ENCODE peak calls at places on chromosomes 5 and 9, in seven cellular contexts. One of them, this sample, is unnamed.

GRCh38 chr5:113381791-113382190 is 53.0 kb downstream of the TSSK1B start:
- DNase-seq in brain microvascular endothelial cell: no peak
- DNase-seq in breast epithelium: no peak
- DNase-seq in IMR-90: no peak
- DNase-seq in AG04450: no peak
- DNase-seq in fibroblast of lung: peak
- DNase-seq in esophagus muscularis mucosa: no peak
- DNase-seq in this sample: no peak

GRCh38 chr5:97601651-97602050 is 418.6 kb upstream of the RIOK2 start:
- DNase-seq in brain microvascular endothelial cell: peak
- DNase-seq in breast epithelium: no peak
- DNase-seq in IMR-90: no peak
- DNase-seq in AG04450: no peak
- DNase-seq in fibroblast of lung: peak
- DNase-seq in esophagus muscularis mucosa: no peak
- DNase-seq in this sample: no peak

GRCh38 chr5:169740435-169740834 is 103.4 kb downstream of the DOCK2 start:
- DNase-seq in brain microvascular endothelial cell: no peak
- DNase-seq in breast epithelium: no peak
- DNase-seq in IMR-90: no peak
- DNase-seq in AG04450: no peak
- DNase-seq in fibroblast of lung: no peak
- DNase-seq in esophagus muscularis mucosa: no peak
- DNase-seq in this sample: no peak

GRCh38 chr9:121838757-121839669 is 187.6 kb downstream of the DAB2IP start:
- DNase-seq in brain microvascular endothelial cell: no peak
- DNase-seq in breast epithelium: peak
- DNase-seq in IMR-90: no peak
- DNase-seq in AG04450: no peak
- DNase-seq in fibroblast of lung: no peak
- DNase-seq in esophagus muscularis mucosa: no peak
- DNase-seq in this sample: no peak

GRCh38 chr5:67028371-67028770 is 168.2 kb downstream of the CD180 start:
- DNase-seq in brain microvascular endothelial cell: peak
- DNase-seq in breast epithelium: no peak
- DNase-seq in IMR-90: no peak
- DNase-seq in AG04450: no peak
- DNase-seq in fibroblast of lung: peak
- DNase-seq in esophagus muscularis mucosa: no peak
- DNase-seq in this sample: no peak

GRCh38 chr5:38330207-38330606 is 71.8 kb downstream of the EGFLAM start:
- DNase-seq in brain microvascular endothelial cell: peak
- DNase-seq in breast epithelium: no peak
- DNase-seq in IMR-90: no peak
- DNase-seq in AG04450: no peak
- DNase-seq in fibroblast of lung: peak
- DNase-seq in esophagus muscularis mucosa: no peak
- DNase-seq in this sample: no peak

GRCh38 chr5:22852807-22853670 is at the start of gene CDH12:
- DNase-seq in brain microvascular endothelial cell: peak
- DNase-seq in breast epithelium: peak
- DNase-seq in IMR-90: no peak
- DNase-seq in AG04450: no peak
- DNase-seq in fibroblast of lung: no peak
- DNase-seq in esophagus muscularis mucosa: no peak
- DNase-seq in this sample: no peak

GRCh38 chr5:176360894-176361436 is 599 bp downstream of the KIAA1191 start:
- DNase-seq in brain microvascular endothelial cell: peak
- DNase-seq in breast epithelium: no peak
- DNase-seq in IMR-90: peak
- DNase-seq in AG04450: no peak
- DNase-seq in fibroblast of lung: peak
- DNase-seq in esophagus muscularis mucosa: no peak
- DNase-seq in this sample: no peak

GRCh38 chr5:34657550-34657921 is 1.4 kb downstream of the RAI14 start:
- DNase-seq in brain microvascular endothelial cell: no peak
- DNase-seq in breast epithelium: no peak
- DNase-seq in IMR-90: peak
- DNase-seq in AG04450: no peak
- DNase-seq in fibroblast of lung: peak
- DNase-seq in esophagus muscularis mucosa: no peak
- DNase-seq in this sample: no peak

GRCh38 chr5:97009212-97009898 is 73.5 kb downstream of the LNPEP start:
- DNase-seq in brain microvascular endothelial cell: no peak
- DNase-seq in breast epithelium: no peak
- DNase-seq in IMR-90: no peak
- DNase-seq in AG04450: no peak
- DNase-seq in fibroblast of lung: no peak
- DNase-seq in esophagus muscularis mucosa: no peak
- DNase-seq in this sample: no peak

GRCh38 chr9:131320031-131320685 is 30.6 kb downstream of the PLPP7 start:
- DNase-seq in brain microvascular endothelial cell: no peak
- DNase-seq in breast epithelium: no peak
- DNase-seq in IMR-90: no peak
- DNase-seq in AG04450: no peak
- DNase-seq in fibroblast of lung: no peak
- DNase-seq in esophagus muscularis mucosa: no peak
- DNase-seq in this sample: no peak
- H3K4me3 ChIP-seq in brain microvascular endothelial cell: no peak
- H3K4me3 ChIP-seq in breast epithelium: no peak
- H3K4me3 ChIP-seq in IMR-90: no peak
- H3K4me3 ChIP-seq in AG04450: no peak
- H3K4me3 ChIP-seq in fibroblast of lung: no peak
- H3K4me3 ChIP-seq in esophagus muscularis mucosa: no peak
- H3K4me3 ChIP-seq in this sample: no peak

DNA sequence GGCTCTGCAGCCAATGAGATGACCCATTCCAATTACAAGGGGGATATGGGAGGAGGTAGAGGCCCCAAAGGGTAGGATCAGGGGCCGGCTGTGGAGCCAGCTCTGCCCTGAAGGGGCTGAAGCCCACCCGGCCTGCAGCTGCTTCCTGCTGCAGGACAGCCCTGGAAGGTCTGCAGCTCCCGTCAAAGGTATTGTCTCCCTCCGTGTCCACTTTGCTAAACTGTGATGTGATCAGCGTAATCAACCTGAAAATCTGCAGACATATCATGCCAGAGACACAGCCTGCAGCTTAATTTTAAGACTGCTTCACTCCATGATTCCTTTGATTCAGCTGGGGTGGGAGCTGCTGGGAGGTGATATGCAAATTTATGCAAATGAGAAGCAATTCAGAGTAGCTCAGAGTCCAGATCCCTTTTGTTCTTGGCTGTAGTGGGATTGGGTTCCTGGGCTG is 90.7 kb downstream of the GADD45G start:
- DNase-seq in brain microvascular endothelial cell: no peak
- DNase-seq in breast epithelium: no peak
- DNase-seq in IMR-90: no peak
- DNase-seq in AG04450: no peak
- DNase-seq in fibroblast of lung: no peak
- DNase-seq in esophagus muscularis mucosa: no peak
- DNase-seq in this sample: no peak
- TF ChIP-seq CTCF in brain microvascular endothelial cell: no peak
- TF ChIP-seq CTCF in breast epithelium: no peak
- TF ChIP-seq CTCF in IMR-90: no peak
- TF ChIP-seq CTCF in AG04450: no peak
- TF ChIP-seq CTCF in fibroblast of lung: no peak
- TF ChIP-seq CTCF in esophagus muscularis mucosa: no peak
- TF ChIP-seq CTCF in this sample: no peak

DNA sequence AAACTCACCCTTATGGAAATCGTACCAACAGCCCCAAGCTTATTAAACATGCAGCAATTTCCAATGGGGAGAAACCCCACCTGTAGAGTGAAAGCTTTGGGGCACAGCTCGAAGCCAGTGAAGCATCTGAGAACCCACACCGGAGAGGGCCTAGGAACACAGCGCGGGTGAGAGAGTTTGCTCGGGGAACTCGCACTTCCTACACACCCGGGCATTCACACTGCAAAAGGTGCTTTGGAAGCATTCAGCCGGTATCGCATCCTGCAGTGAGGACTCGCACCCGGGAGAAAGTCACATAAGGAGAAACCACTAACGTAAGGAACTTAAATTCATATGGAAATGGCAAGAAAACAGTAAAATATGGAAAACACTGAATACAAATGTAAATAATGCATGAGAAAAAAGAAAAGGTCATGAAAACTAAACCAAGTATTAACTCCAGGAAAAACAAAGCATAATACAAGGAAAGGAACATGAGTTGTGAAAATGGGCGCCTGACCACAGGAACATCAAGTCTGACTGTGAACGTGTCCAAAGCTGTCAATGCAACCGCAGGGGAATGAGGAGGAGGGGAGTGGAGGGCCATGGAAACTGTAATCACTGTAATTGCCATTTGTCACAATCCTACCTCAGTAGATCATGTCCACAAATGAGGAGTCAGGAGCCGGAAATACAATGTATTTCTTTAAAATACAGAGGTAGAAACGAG is 28.7 kb downstream of the CAMSAP1 start:
- DNase-seq in brain microvascular endothelial cell: no peak
- DNase-seq in breast epithelium: no peak
- DNase-seq in IMR-90: no peak
- DNase-seq in AG04450: no peak
- DNase-seq in fibroblast of lung: no peak
- DNase-seq in esophagus muscularis mucosa: no peak
- DNase-seq in this sample: no peak
- H3K4me3 ChIP-seq in brain microvascular endothelial cell: no peak
- H3K4me3 ChIP-seq in breast epithelium: no peak
- H3K4me3 ChIP-seq in IMR-90: no peak
- H3K4me3 ChIP-seq in AG04450: no peak
- H3K4me3 ChIP-seq in fibroblast of lung: no peak
- H3K4me3 ChIP-seq in esophagus muscularis mucosa: no peak
- H3K4me3 ChIP-seq in this sample: no peak

DNA sequence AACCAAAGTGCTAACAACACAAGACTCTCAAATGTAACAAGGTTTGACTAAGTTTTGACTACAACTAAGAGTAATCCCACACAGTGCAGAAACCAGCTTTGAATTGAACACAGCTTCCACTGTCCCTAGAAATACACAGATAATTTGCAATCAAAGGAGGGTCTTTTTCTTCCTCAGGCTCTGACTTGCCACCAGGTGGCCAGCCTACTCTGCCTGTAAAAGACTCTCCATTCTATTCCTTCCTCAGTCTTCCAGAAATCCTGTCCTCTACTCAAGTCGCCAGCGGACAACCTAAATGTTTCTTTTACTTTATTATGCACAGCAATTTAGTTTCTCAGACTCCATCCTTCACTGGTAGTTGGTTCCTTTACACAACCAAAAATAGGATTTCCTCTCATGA is 32.2 kb upstream of the MCTP1 start:
- DNase-seq in brain microvascular endothelial cell: no peak
- DNase-seq in breast epithelium: no peak
- DNase-seq in IMR-90: no peak
- DNase-seq in AG04450: no peak
- DNase-seq in fibroblast of lung: no peak
- DNase-seq in esophagus muscularis mucosa: no peak
- DNase-seq in this sample: no peak
- TF ChIP-seq CTCF in brain microvascular endothelial cell: peak
- TF ChIP-seq CTCF in breast epithelium: no peak
- TF ChIP-seq CTCF in IMR-90: no peak
- TF ChIP-seq CTCF in AG04450: no peak
- TF ChIP-seq CTCF in fibroblast of lung: no peak
- TF ChIP-seq CTCF in esophagus muscularis mucosa: no peak
- TF ChIP-seq CTCF in this sample: no peak

GRCh38 chr9:3497857-3498256 is 27.9 kb downstream of the RFX3 start:
- DNase-seq in brain microvascular endothelial cell: no peak
- DNase-seq in breast epithelium: no peak
- DNase-seq in IMR-90: no peak
- DNase-seq in AG04450: no peak
- DNase-seq in fibroblast of lung: no peak
- DNase-seq in esophagus muscularis mucosa: no peak
- DNase-seq in this sample: no peak
- H3K4me3 ChIP-seq in brain microvascular endothelial cell: no peak
- H3K4me3 ChIP-seq in breast epithelium: no peak
- H3K4me3 ChIP-seq in IMR-90: no peak
- H3K4me3 ChIP-seq in AG04450: no peak
- H3K4me3 ChIP-seq in fibroblast of lung: no peak
- H3K4me3 ChIP-seq in esophagus muscularis mucosa: no peak
- H3K4me3 ChIP-seq in this sample: no peak

GRCh38 chr5:62376064-62376463 is 27.6 kb downstream of the DIMT1 start:
- DNase-seq in brain microvascular endothelial cell: no peak
- DNase-seq in breast epithelium: no peak
- DNase-seq in IMR-90: peak
- DNase-seq in AG04450: no peak
- DNase-seq in fibroblast of lung: peak
- DNase-seq in esophagus muscularis mucosa: no peak
- DNase-seq in this sample: no peak
- TF ChIP-seq CTCF in brain microvascular endothelial cell: no peak
- TF ChIP-seq CTCF in breast epithelium: no peak
- TF ChIP-seq CTCF in IMR-90: no peak
- TF ChIP-seq CTCF in AG04450: no peak
- TF ChIP-seq CTCF in fibroblast of lung: no peak
- TF ChIP-seq CTCF in esophagus muscularis mucosa: no peak
- TF ChIP-seq CTCF in this sample: no peak

GRCh38 chr9:88995627-88996026 is 4.4 kb downstream of the S1PR3 start:
- DNase-seq in brain microvascular endothelial cell: no peak
- DNase-seq in breast epithelium: no peak
- DNase-seq in IMR-90: no peak
- DNase-seq in AG04450: no peak
- DNase-seq in fibroblast of lung: no peak
- DNase-seq in esophagus muscularis mucosa: no peak
- DNase-seq in this sample: no peak
- H3K4me3 ChIP-seq in brain microvascular endothelial cell: no peak
- H3K4me3 ChIP-seq in breast epithelium: no peak
- H3K4me3 ChIP-seq in IMR-90: no peak
- H3K4me3 ChIP-seq in AG04450: no peak
- H3K4me3 ChIP-seq in fibroblast of lung: no peak
- H3K4me3 ChIP-seq in esophagus muscularis mucosa: peak
- H3K4me3 ChIP-seq in this sample: no peak

DNA sequence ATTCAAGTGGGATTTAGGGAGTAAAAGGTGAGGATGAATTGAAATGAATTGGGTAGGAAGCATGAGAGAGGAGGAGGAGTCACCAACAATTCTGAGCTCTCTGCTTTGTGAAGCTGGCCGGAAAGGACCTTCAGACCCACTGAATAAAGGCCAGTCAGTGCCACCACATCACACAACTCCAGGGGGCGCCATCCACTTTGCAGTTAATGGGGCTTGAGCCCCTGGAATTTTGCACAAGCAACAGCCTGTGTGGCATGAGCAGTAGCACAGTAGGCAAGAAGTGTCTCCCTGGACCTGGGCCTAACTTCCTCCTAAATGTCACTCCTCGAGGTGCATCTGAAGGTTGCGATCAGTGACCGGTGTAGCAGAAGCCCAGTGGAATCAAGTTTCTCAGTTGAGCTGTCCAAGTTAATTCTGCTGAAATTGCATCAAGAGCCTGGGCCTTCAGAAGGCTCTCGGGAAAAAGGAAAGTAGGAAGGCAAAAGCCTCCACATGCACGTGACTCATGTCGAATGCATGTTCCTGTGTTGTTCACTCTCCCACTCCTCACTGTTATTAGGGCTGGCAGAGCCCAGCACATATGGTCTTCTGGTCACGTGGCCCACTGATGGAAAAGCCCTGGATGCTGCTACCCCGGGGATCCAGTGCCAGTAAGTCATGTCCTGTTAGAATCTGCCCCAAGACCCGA is 27.8 kb upstream of the GLIS3 start:
- DNase-seq in brain microvascular endothelial cell: no peak
- DNase-seq in breast epithelium: no peak
- DNase-seq in IMR-90: peak
- DNase-seq in AG04450: peak
- DNase-seq in fibroblast of lung: peak
- DNase-seq in esophagus muscularis mucosa: no peak
- DNase-seq in this sample: peak
- TF ChIP-seq CTCF in brain microvascular endothelial cell: peak
- TF ChIP-seq CTCF in breast epithelium: no peak
- TF ChIP-seq CTCF in IMR-90: no peak
- TF ChIP-seq CTCF in AG04450: peak
- TF ChIP-seq CTCF in fibroblast of lung: no peak
- TF ChIP-seq CTCF in esophagus muscularis mucosa: no peak
- TF ChIP-seq CTCF in this sample: peak